ENCODE peak calls at places on chromosome 10, in ten cellular contexts. R is endothelial cell of umbilical vein, E is GM23338, B is breast epithelium, V is stomach, U is HL-60, I is sigmoid colon, X is HepG2, Y is spleen, S is HCT116. K is an unnamed sample.

GRCh38 chr10:30359373-30360206 is 10.5 kb upstream of the MTPAP start:
- DNase-seq in B (no peak), R (peak), V (peak), U (no peak), E (peak), Y (peak), I (peak), S (peak), X (peak), K (peak)

GRCh38 chr10:6393168-6393567 is 186.9 kb downstream of the PRKCQ start:
- DNase-seq in R (no peak), I (no peak), Y (no peak), U (no peak), E (no peak), X (no peak), S (no peak), B (no peak), V (no peak), K (no peak)

GRCh38 chr10:20363666-20364065 is 533.4 kb downstream of the NEBL start:
- DNase-seq in X (no peak), Y (no peak), B (no peak), V (no peak), I (no peak), R (no peak), E (no peak), S (no peak), U (no peak), K (no peak)

GRCh38 chr10:121708921-121709625 is 110.8 kb upstream of the FGFR2 start:
- DNase-seq in V (no peak), B (no peak), R (no peak), Y (no peak), S (no peak), X (no peak), I (no peak), E (peak), U (no peak), K (peak)

GRCh38 chr10:79003183-79004100 is 65.3 kb upstream of the ZMIZ1 start:
- DNase-seq in X (no peak), S (no peak), B (no peak), U (no peak), E (no peak), V (peak), I (no peak), Y (no peak), R (no peak), K (no peak)

GRCh38 chr10:130421909-130422308 is 285.7 kb downstream of the GLRX3 start:
- DNase-seq in E (no peak), V (no peak), X (no peak), I (no peak), U (no peak), S (no peak), Y (no peak), B (no peak), R (no peak), K (no peak)

GRCh38 chr10:121611431-121612159 is 13.4 kb upstream of the FGFR2 start:
- DNase-seq in Y (peak), R (no peak), X (no peak), E (no peak), U (no peak), I (peak), S (no peak), B (no peak), V (no peak), K (no peak)

GRCh38 chr10:120039826-120040225 is 147.3 kb downstream of the SEC23IP start:
- DNase-seq in R (no peak), Y (no peak), S (no peak), E (no peak), B (no peak), X (no peak), I (no peak), V (no peak), U (peak), K (no peak)

GRCh38 chr10:72248477-72249151 is 25.1 kb upstream of the DDIT4 start:
- DNase-seq in U (peak), S (no peak), E (peak), Y (peak), I (peak), V (peak), B (peak), R (peak), X (peak), K (peak)

GRCh38 chr10:89142562-89142961 is 64.6 kb downstream of the CH25H start:
- DNase-seq in S (no peak), X (no peak), B (no peak), Y (no peak), V (no peak), I (no peak), E (no peak), U (no peak), R (no peak), K (no peak)
- TF ChIP-seq POLR2AphosphoS5 in S (no peak), X (no peak), B (no peak), Y (no peak), V (no peak), I (no peak), E (no peak), U (no peak), R (no peak), K (no peak)

DNA sequence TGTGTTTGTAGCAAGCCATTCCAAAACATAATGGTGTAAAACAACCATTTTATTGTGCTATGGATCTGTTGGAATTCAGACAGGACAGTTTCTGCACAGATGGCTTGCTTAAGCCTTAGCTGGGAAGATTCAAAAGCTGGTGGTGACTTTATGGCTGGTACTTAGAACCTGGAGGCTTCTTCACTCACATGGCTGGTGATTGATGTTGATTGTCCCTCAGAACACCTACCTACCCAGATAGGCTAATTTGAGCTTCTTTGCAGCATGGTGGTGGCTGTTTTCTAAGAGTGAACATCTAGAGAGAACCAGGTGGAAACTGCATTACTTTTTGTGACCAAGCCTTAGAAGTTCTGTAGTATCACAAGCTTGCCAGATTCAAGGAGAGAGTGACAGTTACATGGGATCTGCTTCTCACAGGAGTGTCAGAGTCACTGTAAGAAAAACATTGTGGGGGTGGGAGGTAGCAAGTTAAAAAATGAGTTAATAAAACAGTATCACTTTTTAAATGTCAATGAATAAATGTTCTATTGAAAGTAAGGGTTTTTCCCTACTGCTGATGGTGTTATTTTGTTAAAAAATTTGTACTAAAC is 7.1 kb downstream of the R3HCC1L start:
- DNase-seq in E (no peak), U (no peak), I (no peak), V (no peak), Y (no peak), X (no peak), R (no peak), S (no peak), B (no peak), K (no peak)
- H3K27ac ChIP-seq in E (no peak), U (peak), I (no peak), V (no peak), Y (no peak), X (no peak), R (no peak), S (no peak), B (no peak), K (peak)

DNA sequence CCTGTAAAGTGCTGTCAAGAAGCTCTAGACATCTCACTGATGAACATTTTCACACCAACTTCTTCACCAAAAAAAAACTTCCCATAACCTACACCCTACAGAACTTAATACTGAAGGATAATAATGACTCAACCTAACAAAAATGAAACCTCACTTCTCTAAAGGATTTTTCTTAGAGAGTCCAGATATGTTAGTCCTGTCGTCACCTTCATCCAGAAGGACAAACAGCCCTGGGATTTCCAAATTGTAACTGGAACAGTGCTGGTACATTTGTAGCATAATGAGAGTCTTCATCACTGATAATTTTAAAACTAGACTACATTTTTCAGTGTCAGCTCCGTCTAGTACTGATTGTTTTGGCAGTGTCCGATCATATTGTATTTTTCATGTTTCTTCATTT is 528.6 kb upstream of the CELF2 start:
- DNase-seq in I (no peak), B (no peak), U (no peak), V (no peak), Y (no peak), R (no peak), X (no peak), S (no peak), E (no peak), K (no peak)
- TF ChIP-seq POLR2AphosphoS5 in I (no peak), B (no peak), U (no peak), V (no peak), Y (no peak), R (no peak), X (no peak), S (no peak), E (no peak), K (no peak)

GRCh38 chr10:12937527-12937926 is 64.0 kb downstream of the CCDC3 start:
- DNase-seq in I (no peak), S (no peak), V (no peak), B (no peak), X (no peak), Y (no peak), R (no peak), U (no peak), E (no peak), K (no peak)
- H3K27ac ChIP-seq in I (no peak), S (no peak), V (no peak), B (no peak), X (no peak), Y (no peak), R (no peak), U (no peak), E (no peak), K (no peak)

DNA sequence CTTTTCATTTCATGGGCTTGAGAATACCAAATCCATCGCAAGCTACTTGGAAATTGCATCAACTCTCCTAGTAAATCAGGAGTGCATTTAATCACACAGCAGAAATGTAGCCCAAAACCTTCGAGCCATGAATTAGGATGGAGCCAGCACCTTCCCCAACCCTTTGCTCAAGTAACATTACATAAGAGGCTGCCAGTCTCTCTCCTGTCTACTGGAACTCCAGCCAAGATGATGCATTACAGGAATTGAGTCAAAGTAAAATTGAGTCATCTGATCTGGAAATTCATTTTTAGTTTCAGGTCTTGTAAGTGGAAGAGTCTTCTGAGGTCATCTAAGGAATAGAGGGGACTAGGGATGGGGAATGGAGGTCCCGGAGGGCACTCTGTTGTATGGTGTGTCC is 69.7 kb upstream of the FHIP2A start:
- DNase-seq in B (no peak), U (no peak), X (no peak), V (no peak), R (no peak), E (no peak), Y (no peak), S (no peak), I (no peak), K (no peak)
- TF ChIP-seq POLR2AphosphoS5 in B (no peak), U (no peak), X (no peak), V (no peak), R (no peak), E (no peak), Y (no peak), S (no peak), I (peak), K (no peak)

DNA sequence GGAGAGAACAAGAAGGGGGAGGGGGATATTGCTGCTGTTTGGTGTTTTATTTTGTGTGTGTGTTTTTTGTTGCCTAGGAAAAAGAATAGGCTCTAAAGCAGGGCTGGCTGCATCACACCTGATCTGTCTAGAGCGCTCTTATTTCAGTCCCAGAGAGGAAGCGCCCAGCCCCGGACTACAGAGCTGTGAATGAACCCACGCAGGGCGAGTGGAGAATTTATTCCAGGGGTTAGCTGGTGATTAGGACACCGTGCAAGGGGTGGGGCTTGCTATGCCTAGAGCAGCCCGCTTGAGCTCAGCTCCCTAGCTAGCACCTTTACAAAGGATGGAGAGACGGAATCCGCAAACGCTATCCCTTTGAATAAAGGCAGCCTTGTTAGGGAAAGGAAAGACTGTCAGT is 642 bp upstream of the FAM13C start:
- DNase-seq in V (peak), E (peak), S (no peak), U (no peak), X (no peak), Y (no peak), R (peak), B (peak), I (peak), K (no peak)
- H3K27ac ChIP-seq in V (peak), E (no peak), S (no peak), U (no peak), X (no peak), Y (peak), R (no peak), B (peak), I (peak), K (peak)

K was measured in upper lobe of left lung.